ENCODE peak calls at places on chromosomes 2 and 18, in five cellular contexts. I, K, V, W and A are unnamed samples.

GRCh38 chr2:98658816-98659486 is 50.6 kb downstream of the UNC50 start:
- DNase-seq in K (no peak), V (no peak), W (no peak), I (no peak), A (no peak)

GRCh38 chr2:102736174-102736606 is 25.6 kb upstream of the TMEM182 start:
- DNase-seq in I (peak), V (no peak), K (no peak), W (peak), A (no peak)

GRCh38 chr2:212145111-212145510 is 393.5 kb downstream of the ERBB4 start:
- DNase-seq in W (no peak), V (no peak), K (no peak), I (no peak), A (no peak)

GRCh38 chr2:128414946-128415767 is 96.5 kb upstream of the HS6ST1 start:
- DNase-seq in V (no peak), I (no peak), K (no peak), W (no peak), A (no peak)

GRCh38 chr2:229922449-229923386 is at the start of gene FBXO36:
- DNase-seq in V (peak), I (peak), W (peak), K (peak), A (no peak)

GRCh38 chr18:54102123-54102522 is 122.3 kb downstream of the MBD2 start:
- DNase-seq in V (no peak), I (no peak), W (no peak), K (no peak), A (no peak)

GRCh38 chr2:165114345-165114943 is 89.4 kb downstream of the SCN3A start:
- DNase-seq in I (no peak), W (no peak), V (no peak), K (no peak), A (peak)

GRCh38 chr2:128984855-128985254 is 666.2 kb upstream of the HS6ST1 start:
- DNase-seq in K (no peak), V (no peak), W (no peak), I (no peak), A (no peak)

GRCh38 chr2:216635171-216635570 is 2.0 kb downstream of the IGFBP2 start:
- DNase-seq in I (no peak), V (no peak), W (peak), K (no peak), A (no peak)

GRCh38 chr2:150369862-150370261 is 117.6 kb downstream of the RND3 start:
- DNase-seq in V (no peak), W (no peak), K (no peak), I (no peak), A (no peak)

GRCh38 chr2:219285894-219286425 is 6.8 kb downstream of the DNAJB2 start:
- DNase-seq in W (peak), V (peak), K (no peak), I (no peak), A (no peak)

GRCh38 chr2:53356291-53356905 is 411.2 kb upstream of the CHAC2 start:
- DNase-seq in I (no peak), V (no peak), W (no peak), K (no peak), A (no peak)

GRCh38 chr18:40325988-40326387 is 1629.0 kb upstream of the PIK3C3 start:
- DNase-seq in I (no peak), W (no peak), V (no peak), K (no peak), A (no peak)

GRCh38 chr2:152432206-152432653 is 97.3 kb downstream of the FMNL2 start:
- DNase-seq in V (peak), K (peak), I (no peak), W (no peak), A (no peak)

GRCh38 chr2:111149882-111150455 is 29.3 kb downstream of the BCL2L11 start:
- DNase-seq in K (no peak), V (no peak), W (no peak), I (no peak), A (no peak)

GRCh38 chr2:176100547-176101140 is 1.0 kb downstream of the HOXD12 start:
- DNase-seq in V (no peak), W (no peak), I (no peak), K (no peak), A (no peak)

GRCh38 chr2:219175928-219176817 is 552 bp downstream of the CNPPD1 start:
- DNase-seq in V (peak), I (peak), W (peak), K (no peak), A (no peak)

GRCh38 chr2:236939751-236940229 is 145.9 kb upstream of the COPS8 start:
- DNase-seq in V (peak), K (no peak), I (no peak), W (no peak), A (no peak)

GRCh38 chr2:162712598-162712997 is 126.0 kb downstream of the KCNH7 start:
- DNase-seq in W (no peak), V (no peak), K (no peak), I (no peak), A (no peak)

GRCh38 chr2:3789246-3789645 is 85.9 kb downstream of the DCDC2C start:
- DNase-seq in V (no peak), W (no peak), K (no peak), I (no peak), A (no peak)

GRCh38 chr2:86297382-86298147 is 39.9 kb downstream of the REEP1 start:
- DNase-seq in W (no peak), V (no peak), I (peak), K (no peak), A (no peak)

GRCh38 chr2:149720615-149721014 is 133.0 kb upstream of the MMADHC start:
- DNase-seq in V (no peak), W (no peak), K (no peak), I (no peak), A (no peak)

GRCh38 chr2:234770081-234770506 is 181.7 kb upstream of the SH3BP4 start:
- DNase-seq in V (no peak), K (no peak), W (peak), I (no peak), A (no peak)

GRCh38 chr2:85430780-85431601 is 12.5 kb downstream of the SH2D6 start:
- DNase-seq in V (no peak), I (no peak), W (peak), K (no peak), A (no peak)

GRCh38 chr2:241759091-241759807 is 17.4 kb upstream of the GAL3ST2 start:
- DNase-seq in I (no peak), K (no peak), V (no peak), W (no peak), A (no peak)

GRCh38 chr18:9782073-9782857 is 74.2 kb downstream of the RAB31 start:
- DNase-seq in I (no peak), V (no peak), W (no peak), K (peak), A (peak)

GRCh38 chr2:184611221-184612085 is 13.1 kb downstream of the ZNF804A start:
- DNase-seq in K (no peak), V (no peak), I (peak), W (no peak), A (no peak)

GRCh38 chr2:120867290-120868231 is 131.9 kb downstream of the GLI2 start:
- DNase-seq in V (no peak), K (no peak), W (peak), I (no peak), A (no peak)

GRCh38 chr2:53087282-53087882 is 680.2 kb upstream of the CHAC2 start:
- DNase-seq in W (no peak), V (no peak), K (no peak), I (no peak), A (peak)

GRCh38 chr2:37586663-37587409 is 84.6 kb downstream of the CDC42EP3 start:
- DNase-seq in W (no peak), K (no peak), I (no peak), V (no peak), A (no peak)

GRCh38 chr2:170887496-170888265 is 41.4 kb upstream of the GORASP2 start:
- DNase-seq in I (no peak), W (no peak), K (no peak), V (no peak), A (no peak)

GRCh38 chr18:58054041-58054733 is 10.2 kb downstream of the NEDD4L start:
- DNase-seq in V (no peak), W (peak), I (no peak), K (no peak), A (no peak)

GRCh38 chr18:63405986-63406385 is 16.3 kb downstream of the VPS4B start:
- DNase-seq in V (no peak), W (no peak), K (no peak), I (no peak), A (no peak)

GRCh38 chr2:24228470-24228869 is 53.6 kb downstream of the FAM228A start:
- DNase-seq in I (peak), K (no peak), V (no peak), W (no peak), A (no peak)
- TF ChIP-seq CTCF in I (peak), K (peak), V (no peak), W (peak), A (no peak)

GRCh38 chr2:183608747-183609146 is 484.5 kb downstream of the NUP35 start:
- DNase-seq in I (no peak), V (no peak), K (no peak), W (no peak), A (no peak)
- H3K4me3 ChIP-seq in I (no peak), V (no peak), K (no peak), W (no peak), A (no peak)

GRCh38 chr2:45731146-45731545 is 79.7 kb downstream of the PRKCE start:
- DNase-seq in K (no peak), W (no peak), I (no peak), V (no peak), A (no peak)

GRCh38 chr2:45734336-45734735 is 82.9 kb downstream of the PRKCE start:
- DNase-seq in I (no peak), K (no peak), V (no peak), W (no peak), A (no peak)

GRCh38 chr2:45732946-45733345 is 81.5 kb downstream of the PRKCE start:
- DNase-seq in K (no peak), W (no peak), V (no peak), I (no peak), A (no peak)

GRCh38 chr2:45729753-45730512 is 78.5 kb downstream of the PRKCE start:
- DNase-seq in I (peak), K (no peak), V (no peak), W (peak), A (no peak)

GRCh38 chr2:45732436-45732835 is 81.0 kb downstream of the PRKCE start:
- DNase-seq in I (no peak), V (no peak), W (no peak), K (no peak), A (no peak)
- TF ChIP-seq CTCF in I (no peak), V (no peak), W (no peak), K (no peak), A (no peak)

GRCh38 chr2:101124684-101125366 is 26.4 kb downstream of the TBC1D8 start:
- DNase-seq in I (no peak), K (peak), W (no peak), V (peak), A (no peak)
- H3K4me3 ChIP-seq in I (no peak), K (no peak), W (no peak), V (no peak), A (no peak)

DNA sequence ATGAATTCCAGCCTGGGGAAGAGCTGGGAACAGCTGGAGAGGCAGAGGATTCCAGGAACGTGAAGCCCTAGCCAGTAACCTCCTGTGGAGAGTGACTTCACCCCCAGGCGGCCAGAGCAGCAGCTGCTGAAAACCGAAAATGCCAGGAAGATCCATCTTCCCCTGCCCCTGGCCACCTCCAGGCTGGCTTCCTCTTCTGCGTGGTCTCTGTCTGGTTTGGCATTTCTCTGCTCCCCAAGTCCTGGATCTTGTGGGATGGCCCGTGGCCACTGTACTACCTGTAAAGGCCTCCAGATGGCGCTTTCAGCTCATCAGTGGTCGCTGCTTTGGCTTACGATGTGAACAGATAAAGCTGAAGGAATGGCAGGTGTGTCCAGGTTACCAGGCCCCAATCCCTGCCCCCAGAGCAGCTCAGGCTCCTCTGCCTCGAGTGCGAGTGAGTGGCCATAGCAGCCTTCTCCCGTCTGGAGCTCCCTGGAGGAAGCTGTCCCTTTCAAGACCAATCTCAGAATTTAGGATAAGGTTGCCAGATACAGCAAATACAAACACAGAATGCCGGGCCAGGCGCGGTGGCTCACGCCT is 8.7 kb upstream of the MAPRE3 start:
- DNase-seq in W (peak), K (peak), V (peak), I (peak), A (no peak)
- TF ChIP-seq CTCF in W (peak), K (peak), V (no peak), I (peak), A (peak)

DNA sequence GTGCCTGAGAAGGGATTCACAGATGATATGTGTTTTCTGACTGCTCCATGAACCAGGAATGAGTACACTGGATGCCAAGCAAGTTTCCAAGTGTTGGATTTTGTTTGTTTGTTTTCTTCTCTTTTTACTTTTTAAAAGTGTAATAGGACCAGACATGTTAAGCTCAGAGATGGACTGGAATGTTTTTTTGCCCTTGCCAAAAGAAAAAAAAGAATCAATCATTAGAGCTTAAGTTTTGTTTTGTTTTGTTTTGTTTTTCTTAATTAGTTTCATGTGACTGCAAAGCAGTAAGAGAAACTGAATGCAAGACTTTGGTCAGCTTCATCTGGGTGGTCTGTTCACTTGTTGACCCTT is 42.5 kb upstream of the SLC1A4 start:
- DNase-seq in W (no peak), K (peak), V (no peak), I (no peak), A (no peak)
- H3K4me3 ChIP-seq in W (no peak), K (no peak), V (no peak), I (peak), A (no peak)